ENCODE peak calls at places on chromosomes 11 and 22, in seven cellular contexts. One of them, this sample, is unnamed.

GRCh38 chr11:2221591-2221990 is 48.8 kb downstream of the ASCL2 start:
- DNase-seq in heart left ventricle: no peak
- DNase-seq in dorsolateral prefrontal cortex: no peak
- DNase-seq in cardiac muscle cell: no peak
- DNase-seq in BJ: no peak
- DNase-seq in small intestine: no peak
- DNase-seq in bronchial epithelial cell: no peak
- DNase-seq in this sample: no peak

GRCh38 chr11:114026355-114026754 is 33.2 kb upstream of the ZBTB16 start:
- DNase-seq in heart left ventricle: no peak
- DNase-seq in dorsolateral prefrontal cortex: no peak
- DNase-seq in cardiac muscle cell: peak; percentile 50
- DNase-seq in BJ: no peak
- DNase-seq in small intestine: no peak
- DNase-seq in bronchial epithelial cell: peak; percentile 9
- DNase-seq in this sample: no peak

GRCh38 chr22:47395481-47395880 is 633.0 kb downstream of the TBC1D22A start:
- DNase-seq in heart left ventricle: no peak
- DNase-seq in dorsolateral prefrontal cortex: no peak
- DNase-seq in cardiac muscle cell: peak; percentile 15
- DNase-seq in BJ: no peak
- DNase-seq in small intestine: no peak
- DNase-seq in bronchial epithelial cell: no peak
- DNase-seq in this sample: no peak

GRCh38 chr11:46208803-46209202 is 68.7 kb upstream of the CREB3L1 start:
- DNase-seq in heart left ventricle: no peak
- DNase-seq in dorsolateral prefrontal cortex: no peak
- DNase-seq in cardiac muscle cell: no peak
- DNase-seq in BJ: no peak
- DNase-seq in small intestine: no peak
- DNase-seq in bronchial epithelial cell: no peak
- DNase-seq in this sample: no peak

GRCh38 chr22:45537734-45538181 is 35.1 kb downstream of the FBLN1 start:
- DNase-seq in heart left ventricle: peak; percentile 74
- DNase-seq in dorsolateral prefrontal cortex: no peak
- DNase-seq in cardiac muscle cell: peak; percentile 90
- DNase-seq in BJ: peak; percentile 55
- DNase-seq in small intestine: no peak
- DNase-seq in bronchial epithelial cell: peak; percentile 99
- DNase-seq in this sample: no peak

GRCh38 chr22:48800036-48800885 is 1027.4 kb downstream of the BRD1 start:
- DNase-seq in heart left ventricle: no peak
- DNase-seq in dorsolateral prefrontal cortex: no peak
- DNase-seq in cardiac muscle cell: no peak
- DNase-seq in BJ: no peak
- DNase-seq in small intestine: no peak
- DNase-seq in bronchial epithelial cell: no peak
- DNase-seq in this sample: no peak

GRCh38 chr11:27196040-27196897 is 155.7 kb downstream of the BBOX1 start:
- DNase-seq in heart left ventricle: no peak
- DNase-seq in dorsolateral prefrontal cortex: no peak
- DNase-seq in cardiac muscle cell: no peak
- DNase-seq in BJ: no peak
- DNase-seq in small intestine: no peak
- DNase-seq in bronchial epithelial cell: no peak
- DNase-seq in this sample: no peak

GRCh38 chr11:12224537-12224893 is 114.1 kb downstream of the MICAL2 start:
- DNase-seq in heart left ventricle: peak; percentile 87
- DNase-seq in dorsolateral prefrontal cortex: peak; percentile 58
- DNase-seq in cardiac muscle cell: peak; percentile 94
- DNase-seq in BJ: no peak
- DNase-seq in small intestine: peak; percentile 59
- DNase-seq in bronchial epithelial cell: peak; percentile 88
- DNase-seq in this sample: no peak

GRCh38 chr22:45688606-45689080 is 17.0 kb downstream of the ATXN10 start:
- DNase-seq in heart left ventricle: no peak
- DNase-seq in dorsolateral prefrontal cortex: no peak
- DNase-seq in cardiac muscle cell: peak; percentile 91
- DNase-seq in BJ: peak; percentile 80
- DNase-seq in small intestine: peak; percentile 6
- DNase-seq in bronchial epithelial cell: peak; percentile 79
- DNase-seq in this sample: peak; percentile 67

GRCh38 chr11:18699848-18700261 is 1.3 kb downstream of the TMEM86A start:
- DNase-seq in heart left ventricle: peak; percentile 63
- DNase-seq in dorsolateral prefrontal cortex: no peak
- DNase-seq in cardiac muscle cell: peak; percentile 30
- DNase-seq in BJ: no peak
- DNase-seq in small intestine: no peak
- DNase-seq in bronchial epithelial cell: no peak
- DNase-seq in this sample: no peak

GRCh38 chr11:88475991-88476418 is 138.5 kb upstream of the CTSC start:
- DNase-seq in heart left ventricle: no peak
- DNase-seq in dorsolateral prefrontal cortex: no peak
- DNase-seq in cardiac muscle cell: no peak
- DNase-seq in BJ: peak; percentile 78
- DNase-seq in small intestine: no peak
- DNase-seq in bronchial epithelial cell: peak; percentile 30
- DNase-seq in this sample: no peak

GRCh38 chr11:19674831-19675230 is 37.8 kb upstream of the NAV2 start:
- DNase-seq in heart left ventricle: no peak
- DNase-seq in dorsolateral prefrontal cortex: no peak
- DNase-seq in cardiac muscle cell: no peak
- DNase-seq in BJ: no peak
- DNase-seq in small intestine: no peak
- DNase-seq in bronchial epithelial cell: no peak
- DNase-seq in this sample: no peak

GRCh38 chr11:66278396-66279091 is 569 bp downstream of the CNIH2 start:
- DNase-seq in heart left ventricle: no peak
- DNase-seq in dorsolateral prefrontal cortex: no peak
- DNase-seq in cardiac muscle cell: peak; percentile 30
- DNase-seq in BJ: no peak
- DNase-seq in small intestine: no peak
- DNase-seq in bronchial epithelial cell: no peak
- DNase-seq in this sample: no peak

GRCh38 chr11:27471067-27471587 is 1.5 kb downstream of the LGR4 start:
- DNase-seq in heart left ventricle: no peak
- DNase-seq in dorsolateral prefrontal cortex: no peak
- DNase-seq in cardiac muscle cell: no peak
- DNase-seq in BJ: no peak
- DNase-seq in small intestine: peak; percentile 51
- DNase-seq in bronchial epithelial cell: no peak
- DNase-seq in this sample: no peak

GRCh38 chr11:134975866-134976265 is 563.8 kb upstream of the B3GAT1 start:
- DNase-seq in heart left ventricle: no peak
- DNase-seq in dorsolateral prefrontal cortex: no peak
- DNase-seq in cardiac muscle cell: no peak
- DNase-seq in BJ: no peak
- DNase-seq in small intestine: peak; percentile 84
- DNase-seq in bronchial epithelial cell: no peak
- DNase-seq in this sample: no peak

GRCh38 chr11:102495161-102496042 is 35.1 kb downstream of the MMP7 start:
- DNase-seq in heart left ventricle: no peak
- DNase-seq in dorsolateral prefrontal cortex: no peak
- DNase-seq in cardiac muscle cell: peak; percentile 93
- DNase-seq in BJ: no peak
- DNase-seq in small intestine: peak; percentile 88
- DNase-seq in bronchial epithelial cell: peak; percentile 76
- DNase-seq in this sample: peak; percentile 32

DNA sequence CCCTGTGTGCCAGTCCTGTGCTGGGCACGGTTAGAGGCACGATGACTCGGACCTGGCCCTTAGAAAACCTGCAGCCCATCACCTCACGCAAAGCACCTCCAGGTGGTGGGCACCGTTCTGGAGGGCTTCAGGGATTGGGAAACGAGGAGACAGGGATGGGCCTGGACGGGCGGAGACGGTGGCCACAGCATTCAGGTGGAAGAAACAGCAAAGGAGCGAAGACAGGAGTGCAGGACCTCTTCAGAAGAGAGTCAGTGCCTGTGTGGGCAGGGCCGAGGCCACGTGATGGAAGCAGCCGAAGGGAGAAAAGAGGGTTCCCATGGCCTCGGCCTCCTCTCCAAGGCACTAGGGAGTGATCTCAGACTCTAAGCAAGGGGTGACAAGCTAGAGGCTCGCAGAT is 8.1 kb upstream of the SLC22A12 start:
- DNase-seq in heart left ventricle: no peak
- DNase-seq in dorsolateral prefrontal cortex: peak; percentile 13
- DNase-seq in cardiac muscle cell: no peak
- DNase-seq in BJ: no peak
- DNase-seq in small intestine: no peak
- DNase-seq in bronchial epithelial cell: no peak
- DNase-seq in this sample: no peak
- H3K27me3 ChIP-seq in heart left ventricle: peaks cover 4% of the 10 kb centered on the region
- H3K27me3 ChIP-seq in dorsolateral prefrontal cortex: no peaks in the 10 kb centered on the region
- H3K27me3 ChIP-seq in cardiac muscle cell: no peaks in the 10 kb centered on the region
- H3K27me3 ChIP-seq in BJ: peaks cover 9% of the 10 kb centered on the region
- H3K27me3 ChIP-seq in small intestine: peaks cover 2% of the 10 kb centered on the region
- H3K27me3 ChIP-seq in bronchial epithelial cell: peaks cover 4% of the 10 kb centered on the region
- H3K27me3 ChIP-seq in this sample: peaks cover 12% of the 10 kb centered on the region

GRCh38 chr22:30821863-30822215 is 127.2 kb downstream of the OSBP2 start:
- DNase-seq in heart left ventricle: no peak
- DNase-seq in dorsolateral prefrontal cortex: no peak
- DNase-seq in cardiac muscle cell: no peak
- DNase-seq in BJ: no peak
- DNase-seq in small intestine: no peak
- DNase-seq in bronchial epithelial cell: no peak
- DNase-seq in this sample: no peak

GRCh38 chr22:30823015-30823370 is 128.3 kb downstream of the OSBP2 start:
- DNase-seq in heart left ventricle: no peak
- DNase-seq in dorsolateral prefrontal cortex: no peak
- DNase-seq in cardiac muscle cell: peak; percentile 11
- DNase-seq in BJ: no peak
- DNase-seq in small intestine: no peak
- DNase-seq in bronchial epithelial cell: no peak
- DNase-seq in this sample: no peak

GRCh38 chr22:30824096-30824495 is 129.4 kb downstream of the OSBP2 start:
- DNase-seq in heart left ventricle: no peak
- DNase-seq in dorsolateral prefrontal cortex: no peak
- DNase-seq in cardiac muscle cell: no peak
- DNase-seq in BJ: no peak
- DNase-seq in small intestine: no peak
- DNase-seq in bronchial epithelial cell: no peak
- DNase-seq in this sample: no peak

GRCh38 chr22:30821381-30821780 is 126.7 kb downstream of the OSBP2 start:
- DNase-seq in heart left ventricle: no peak
- DNase-seq in dorsolateral prefrontal cortex: no peak
- DNase-seq in cardiac muscle cell: no peak
- DNase-seq in BJ: no peak
- DNase-seq in small intestine: no peak
- DNase-seq in bronchial epithelial cell: no peak
- DNase-seq in this sample: no peak

GRCh38 chr22:30822216-30823014 is 127.7 kb downstream of the OSBP2 start:
- DNase-seq in heart left ventricle: no peak
- DNase-seq in dorsolateral prefrontal cortex: no peak
- DNase-seq in cardiac muscle cell: no peak
- DNase-seq in BJ: no peak
- DNase-seq in small intestine: no peak
- DNase-seq in bronchial epithelial cell: no peak
- DNase-seq in this sample: no peak
- H3K4me3 ChIP-seq in heart left ventricle: peak overlapping the region; percentile 55
- H3K4me3 ChIP-seq in dorsolateral prefrontal cortex: peak overlapping the region; percentile 49
- H3K4me3 ChIP-seq in cardiac muscle cell: peak overlapping the region; percentile 19
- H3K4me3 ChIP-seq in BJ: peak overlapping the region; percentile 38
- H3K4me3 ChIP-seq in small intestine: no peak overlapping the region
- H3K4me3 ChIP-seq in bronchial epithelial cell: peak overlapping the region; percentile 47
- H3K4me3 ChIP-seq in this sample: peak overlapping the region; percentile 9

GRCh38 chr11:9460322-9461067 is at the start of gene ZNF143:
- DNase-seq in heart left ventricle: peak; percentile 100
- DNase-seq in dorsolateral prefrontal cortex: peak; percentile 100
- DNase-seq in cardiac muscle cell: peak; percentile 100
- DNase-seq in BJ: peak; percentile 99
- DNase-seq in small intestine: peak; percentile 100
- DNase-seq in bronchial epithelial cell: peak; percentile 98
- DNase-seq in this sample: peak; percentile 98

GRCh38 chr11:9459573-9460321 is 1.1 kb upstream of the ZNF143 start:
- DNase-seq in heart left ventricle: no peak
- DNase-seq in dorsolateral prefrontal cortex: no peak
- DNase-seq in cardiac muscle cell: peak; percentile 79
- DNase-seq in BJ: peak; percentile 15
- DNase-seq in small intestine: peak; percentile 32
- DNase-seq in bronchial epithelial cell: peak; percentile 52
- DNase-seq in this sample: no peak

GRCh38 chr11:9461068-9461759 is 402 bp downstream of the ZNF143 start:
- DNase-seq in heart left ventricle: peak; percentile 94
- DNase-seq in dorsolateral prefrontal cortex: peak; percentile 83
- DNase-seq in cardiac muscle cell: peak; percentile 96
- DNase-seq in BJ: peak; percentile 49
- DNase-seq in small intestine: peak; percentile 85
- DNase-seq in bronchial epithelial cell: peak; percentile 71
- DNase-seq in this sample: no peak

GRCh38 chr11:9455722-9456121 is 5.1 kb upstream of the ZNF143 start:
- DNase-seq in heart left ventricle: no peak
- DNase-seq in dorsolateral prefrontal cortex: no peak
- DNase-seq in cardiac muscle cell: no peak
- DNase-seq in BJ: no peak
- DNase-seq in small intestine: no peak
- DNase-seq in bronchial epithelial cell: no peak
- DNase-seq in this sample: no peak
- H3K27me3 ChIP-seq in heart left ventricle: no peaks in the 10 kb centered on the region
- H3K27me3 ChIP-seq in dorsolateral prefrontal cortex: no peaks in the 10 kb centered on the region
- H3K27me3 ChIP-seq in cardiac muscle cell: no peaks in the 10 kb centered on the region
- H3K27me3 ChIP-seq in BJ: no peaks in the 10 kb centered on the region
- H3K27me3 ChIP-seq in small intestine: no peaks in the 10 kb centered on the region
- H3K27me3 ChIP-seq in bronchial epithelial cell: no peaks in the 10 kb centered on the region
- H3K27me3 ChIP-seq in this sample: no peaks in the 10 kb centered on the region

DNA sequence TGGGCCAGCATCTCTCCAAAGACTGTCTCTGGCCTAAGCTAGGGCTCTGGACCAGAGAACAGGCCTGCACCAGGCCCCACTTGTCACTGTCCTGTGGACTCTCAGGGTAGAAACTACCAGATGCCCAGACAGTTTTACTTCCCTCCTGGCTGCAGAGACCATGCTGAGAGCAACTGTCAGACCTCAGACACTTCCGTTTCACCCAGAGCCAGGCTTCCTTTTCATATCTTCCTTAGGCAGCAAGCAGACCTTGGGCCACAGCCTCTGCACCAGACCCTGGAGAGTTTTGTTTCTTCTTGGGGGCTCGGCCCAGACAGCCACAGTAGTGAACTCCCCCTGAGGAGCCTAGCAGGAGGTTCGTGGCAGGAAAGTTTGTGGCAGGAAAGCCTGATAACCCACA is 12.1 kb upstream of the FCHSD2 start:
- DNase-seq in heart left ventricle: no peak
- DNase-seq in dorsolateral prefrontal cortex: no peak
- DNase-seq in cardiac muscle cell: no peak
- DNase-seq in BJ: no peak
- DNase-seq in small intestine: peak; percentile 18
- DNase-seq in bronchial epithelial cell: no peak
- DNase-seq in this sample: no peak
- H3K4me3 ChIP-seq in heart left ventricle: no peak overlapping the region
- H3K4me3 ChIP-seq in dorsolateral prefrontal cortex: no peak overlapping the region
- H3K4me3 ChIP-seq in cardiac muscle cell: no peak overlapping the region
- H3K4me3 ChIP-seq in BJ: no peak overlapping the region
- H3K4me3 ChIP-seq in small intestine: no peak overlapping the region
- H3K4me3 ChIP-seq in bronchial epithelial cell: no peak overlapping the region
- H3K4me3 ChIP-seq in this sample: no peak overlapping the region

GRCh38 chr22:43440103-43440387 is 28.2 kb downstream of the MPPED1 start:
- DNase-seq in heart left ventricle: no peak
- DNase-seq in dorsolateral prefrontal cortex: no peak
- DNase-seq in cardiac muscle cell: no peak
- DNase-seq in BJ: no peak
- DNase-seq in small intestine: no peak
- DNase-seq in bronchial epithelial cell: no peak
- DNase-seq in this sample: no peak
- H3K27me3 ChIP-seq in heart left ventricle: no peaks in the 10 kb centered on the region
- H3K27me3 ChIP-seq in dorsolateral prefrontal cortex: no peaks in the 10 kb centered on the region
- H3K27me3 ChIP-seq in cardiac muscle cell: peaks cover 3% of the 10 kb centered on the region
- H3K27me3 ChIP-seq in BJ: no peaks in the 10 kb centered on the region
- H3K27me3 ChIP-seq in small intestine: peaks cover 7% of the 10 kb centered on the region
- H3K27me3 ChIP-seq in bronchial epithelial cell: peaks cover 17% of the 10 kb centered on the region
- H3K27me3 ChIP-seq in this sample: peaks cover 9% of the 10 kb centered on the region

This sample was measured in kidney epithelial cell.